ENCODE peak calls at places on chromosomes 13 and 19, in ten cellular contexts. U is CD8-positive, alpha-beta memory T cell; G is putamen; Z is heart left ventricle; F is stimulated activated naive CD8-positive, alpha-beta T cell treated with anti-CD3 and anti-CD28 coated beads, Interleukin-15, Interleukin-2, amounts not matched to agents 100 U/mL and 50 U/mL, for 24 hours; B is small intestine; W is AG04449; L is GM04504; V is pancreas; H is NCI-H2081. P is an unnamed sample.

GRCh38 chr13:42028113-42028799 is 20.2 kb upstream of the DGKH start:
- DNase-seq in W (no peak), L (no peak), Z (no peak), U (no peak), B (peak), F (no peak), V (no peak), G (no peak), H (no peak), P (no peak)

GRCh38 chr19:33295621-33296472 is 6.5 kb downstream of the CEBPA start:
- DNase-seq in W (no peak), U (no peak), V (no peak), B (no peak), G (no peak), H (no peak), L (no peak), F (no peak), Z (no peak), P (peak)

GRCh38 chr19:46812898-46813569 is 24.6 kb upstream of the SLC1A5 start:
- DNase-seq in U (no peak), W (no peak), F (no peak), G (no peak), L (no peak), Z (peak), H (no peak), B (no peak), V (no peak), P (peak)

GRCh38 chr13:59112375-59112774 is 1051.4 kb downstream of the DIAPH3 start:
- DNase-seq in L (no peak), V (no peak), W (peak), B (peak), G (peak), Z (no peak), U (no peak), H (no peak), F (no peak), P (no peak)

GRCh38 chr19:43784251-43784980 is 3.6 kb upstream of the KCNN4 start:
- DNase-seq in B (no peak), Z (peak), V (no peak), H (no peak), L (peak), F (peak), W (peak), G (no peak), U (peak), P (no peak)

GRCh38 chr13:111907341-111907880 is 159.5 kb upstream of the SOX1 start:
- DNase-seq in U (no peak), G (no peak), B (no peak), H (no peak), L (no peak), F (no peak), W (no peak), V (no peak), Z (no peak), P (no peak)

GRCh38 chr19:48624067-48624594 is 4.8 kb downstream of the SPHK2 start:
- DNase-seq in B (peak), V (peak), F (peak), U (peak), H (peak), L (peak), Z (peak), G (peak), W (peak), P (peak)

GRCh38 chr19:36149673-36150406 is 2.4 kb downstream of the COX7A1 start:
- DNase-seq in L (no peak), G (no peak), F (no peak), U (no peak), B (no peak), W (no peak), Z (peak), V (no peak), H (no peak), P (peak)

GRCh38 chr19:45901432-45901903 is 945 bp downstream of the MYPOP start:
- DNase-seq in F (peak), V (peak), H (no peak), B (no peak), G (no peak), U (no peak), W (no peak), Z (peak), L (no peak), P (peak)

GRCh38 chr13:99958402-99959126 is 13.0 kb downstream of the ZIC5 start:
- DNase-seq in G (no peak), U (no peak), Z (no peak), F (no peak), W (no peak), V (no peak), B (no peak), H (no peak), L (no peak), P (no peak)

GRCh38 chr13:104321756-104322155 is 1255.5 kb upstream of the SLC10A2 start:
- DNase-seq in G (no peak), U (no peak), V (no peak), H (no peak), W (no peak), F (no peak), B (no peak), L (no peak), Z (no peak), P (no peak)

GRCh38 chr13:112693831-112694497 is 4.1 kb downstream of the ATP11A start:
- DNase-seq in B (no peak), F (no peak), V (no peak), W (peak), G (no peak), H (no peak), U (no peak), L (peak), Z (no peak), P (peak)

GRCh38 chr19:48780684-48781391 is 25.5 kb downstream of the FGF21 start:
- DNase-seq in B (peak), F (no peak), U (no peak), Z (no peak), L (no peak), G (no peak), H (no peak), V (peak), W (no peak), P (no peak)

GRCh38 chr19:14686411-14686810 is 3.4 kb upstream of the ZNF333 start:
- DNase-seq in H (no peak), G (no peak), W (no peak), Z (no peak), U (peak), B (peak), F (peak), V (no peak), L (no peak), P (no peak)

GRCh38 chr19:11560404-11560988 is 1.5 kb upstream of the ELOF1 start:
- DNase-seq in G (peak), L (no peak), W (no peak), H (peak), B (peak), F (peak), Z (no peak), V (no peak), U (peak), P (no peak)

GRCh38 chr19:7595466-7596133 is at the start of gene CAMSAP3:
- DNase-seq in W (no peak), Z (no peak), L (no peak), B (peak), U (no peak), G (no peak), F (peak), H (peak), V (peak), P (peak)

GRCh38 chr19:35265126-35265995 is 3.4 kb upstream of the USF2 start:
- DNase-seq in B (no peak), V (peak), H (no peak), W (no peak), L (no peak), G (no peak), U (peak), Z (no peak), F (no peak), P (peak)

GRCh38 chr13:51999525-51999924 is 11.7 kb downstream of the ATP7B start:
- DNase-seq in L (no peak), U (no peak), G (no peak), Z (peak), W (no peak), F (no peak), V (peak), B (no peak), H (no peak), P (no peak)

GRCh38 chr19:33819875-33820781 is 23.5 kb downstream of the KCTD15 start:
- DNase-seq in U (no peak), L (no peak), F (peak), W (no peak), H (no peak), V (peak), Z (peak), G (no peak), B (peak), P (peak)

GRCh38 chr13:98641075-98641474 is 64.2 kb upstream of the STK24 start:
- DNase-seq in Z (no peak), F (no peak), G (no peak), L (no peak), B (no peak), U (no peak), H (no peak), V (no peak), W (no peak), P (no peak)

GRCh38 chr13:67776171-67776570 is 546.0 kb upstream of the PCDH9 start:
- DNase-seq in V (no peak), U (no peak), G (no peak), Z (no peak), F (no peak), H (no peak), L (no peak), B (no peak), W (no peak), P (no peak)

GRCh38 chr13:25352806-25353205 is 19.0 kb upstream of the ATP8A2 start:
- DNase-seq in L (no peak), F (no peak), V (no peak), G (no peak), U (no peak), B (no peak), W (no peak), Z (no peak), H (no peak), P (no peak)

GRCh38 chr13:47215741-47216140 is 318.9 kb upstream of the HTR2A start:
- DNase-seq in G (no peak), L (peak), U (no peak), Z (no peak), B (no peak), F (no peak), H (no peak), W (peak), V (no peak), P (no peak)

GRCh38 chr13:105732946-105733529 is 802.4 kb downstream of the EFNB2 start:
- DNase-seq in G (peak), B (no peak), H (no peak), Z (no peak), U (no peak), V (no peak), F (no peak), W (no peak), L (no peak), P (no peak)

GRCh38 chr13:99959538-99960230 is 11.9 kb downstream of the ZIC5 start:
- DNase-seq in G (no peak), H (no peak), Z (no peak), U (no peak), L (no peak), B (no peak), W (no peak), V (no peak), F (no peak), P (no peak)

GRCh38 chr13:44015808-44016207 is 136.1 kb downstream of the LACC1 start:
- DNase-seq in B (peak), U (no peak), G (no peak), Z (no peak), V (no peak), L (no peak), W (no peak), F (no peak), H (no peak), P (no peak)

GRCh38 chr13:25377244-25377962 is 5.6 kb downstream of the ATP8A2 start:
- DNase-seq in W (no peak), U (no peak), L (no peak), G (no peak), Z (no peak), F (no peak), B (no peak), V (no peak), H (no peak), P (no peak)

GRCh38 chr13:23820530-23820929 is 68.7 kb downstream of the MIPEP start:
- DNase-seq in H (no peak), Z (no peak), B (no peak), L (no peak), G (no peak), W (no peak), V (no peak), U (no peak), F (no peak), P (no peak)

GRCh38 chr13:98563071-98563470 is 13.8 kb downstream of the STK24 start:
- DNase-seq in F (no peak), L (no peak), V (no peak), Z (no peak), G (no peak), W (no peak), B (no peak), U (peak), H (no peak), P (no peak)

GRCh38 chr19:45408830-45409593 is 2.6 kb downstream of the POLR1G start:
- DNase-seq in Z (no peak), B (no peak), G (no peak), U (no peak), L (no peak), F (no peak), H (no peak), V (no peak), W (no peak), P (no peak)

GRCh38 chr13:94811753-94812152 is 99.4 kb upstream of the SOX21 start:
- DNase-seq in G (no peak), H (no peak), F (no peak), L (no peak), W (no peak), V (no peak), U (no peak), B (no peak), Z (no peak), P (no peak)

GRCh38 chr13:102402292-102402691 is 444 bp upstream of the FGF14 start:
- DNase-seq in V (peak), L (no peak), B (no peak), Z (peak), G (peak), U (peak), F (peak), H (no peak), W (no peak), P (peak)

GRCh38 chr13:23372264-23372905 is 61.1 kb downstream of the SACS start:
- DNase-seq in F (no peak), W (no peak), U (no peak), V (no peak), G (no peak), Z (no peak), B (no peak), H (no peak), L (no peak), P (no peak)